ENCODE peak calls at places on chromosome 6, in five cellular contexts. One of them, this sample, is unnamed.

GRCh38 chr6:16136536-16137450 is 7.9 kb downstream of the MYLIP start:
- DNase-seq in NCI-H2081: no peak
- DNase-seq in activated effector memory CD4-positive, alpha-beta T cell treated with anti-CD3 and anti-CD28 coated beads, Interleukin-2, amount 50 U/mL, for 16 hours: peak
- DNase-seq in suprapubic skin: no peak
- DNase-seq in Caki2: peak
- DNase-seq in this sample: no peak

GRCh38 chr6:112337209-112337638 is 9.9 kb upstream of the RFPL4B start:
- DNase-seq in NCI-H2081: peak
- DNase-seq in activated effector memory CD4-positive, alpha-beta T cell treated with anti-CD3 and anti-CD28 coated beads, Interleukin-2, amount 50 U/mL, for 16 hours: no peak
- DNase-seq in suprapubic skin: no peak
- DNase-seq in Caki2: peak
- DNase-seq in this sample: no peak

GRCh38 chr6:161318456-161318855 is 44.6 kb upstream of the AGPAT4 start:
- DNase-seq in NCI-H2081: peak
- DNase-seq in activated effector memory CD4-positive, alpha-beta T cell treated with anti-CD3 and anti-CD28 coated beads, Interleukin-2, amount 50 U/mL, for 16 hours: no peak
- DNase-seq in suprapubic skin: no peak
- DNase-seq in Caki2: no peak
- DNase-seq in this sample: no peak

GRCh38 chr6:133978896-133979240 is 25.8 kb downstream of the TBPL1 start:
- DNase-seq in NCI-H2081: no peak
- DNase-seq in activated effector memory CD4-positive, alpha-beta T cell treated with anti-CD3 and anti-CD28 coated beads, Interleukin-2, amount 50 U/mL, for 16 hours: no peak
- DNase-seq in suprapubic skin: no peak
- DNase-seq in Caki2: no peak
- DNase-seq in this sample: no peak

GRCh38 chr6:27795697-27796494 is 116.3 kb downstream of the OR2B2 start:
- DNase-seq in NCI-H2081: peak
- DNase-seq in activated effector memory CD4-positive, alpha-beta T cell treated with anti-CD3 and anti-CD28 coated beads, Interleukin-2, amount 50 U/mL, for 16 hours: no peak
- DNase-seq in suprapubic skin: no peak
- DNase-seq in Caki2: peak
- DNase-seq in this sample: peak

GRCh38 chr6:118387921-118388701 is 160.0 kb upstream of the PLN start:
- DNase-seq in NCI-H2081: no peak
- DNase-seq in activated effector memory CD4-positive, alpha-beta T cell treated with anti-CD3 and anti-CD28 coated beads, Interleukin-2, amount 50 U/mL, for 16 hours: no peak
- DNase-seq in suprapubic skin: no peak
- DNase-seq in Caki2: peak
- DNase-seq in this sample: no peak

GRCh38 chr6:159608961-159609673 is 83.9 kb downstream of the SOD2 start:
- DNase-seq in NCI-H2081: no peak
- DNase-seq in activated effector memory CD4-positive, alpha-beta T cell treated with anti-CD3 and anti-CD28 coated beads, Interleukin-2, amount 50 U/mL, for 16 hours: no peak
- DNase-seq in suprapubic skin: no peak
- DNase-seq in Caki2: no peak
- DNase-seq in this sample: no peak

GRCh38 chr6:89138173-89138572 is 7.7 kb upstream of the PM20D2 start:
- DNase-seq in NCI-H2081: no peak
- DNase-seq in activated effector memory CD4-positive, alpha-beta T cell treated with anti-CD3 and anti-CD28 coated beads, Interleukin-2, amount 50 U/mL, for 16 hours: no peak
- DNase-seq in suprapubic skin: no peak
- DNase-seq in Caki2: no peak
- DNase-seq in this sample: no peak

GRCh38 chr6:169884158-169884557 is 132.7 kb downstream of the ERMARD start:
- DNase-seq in NCI-H2081: no peak
- DNase-seq in activated effector memory CD4-positive, alpha-beta T cell treated with anti-CD3 and anti-CD28 coated beads, Interleukin-2, amount 50 U/mL, for 16 hours: no peak
- DNase-seq in suprapubic skin: peak
- DNase-seq in Caki2: no peak
- DNase-seq in this sample: no peak

GRCh38 chr6:111482959-111483735 is at the start of gene REV3L:
- DNase-seq in NCI-H2081: peak
- DNase-seq in activated effector memory CD4-positive, alpha-beta T cell treated with anti-CD3 and anti-CD28 coated beads, Interleukin-2, amount 50 U/mL, for 16 hours: peak
- DNase-seq in suprapubic skin: peak
- DNase-seq in Caki2: peak
- DNase-seq in this sample: peak

GRCh38 chr6:1552296-1552761 is 57.4 kb upstream of the FOXC1 start:
- DNase-seq in NCI-H2081: no peak
- DNase-seq in activated effector memory CD4-positive, alpha-beta T cell treated with anti-CD3 and anti-CD28 coated beads, Interleukin-2, amount 50 U/mL, for 16 hours: no peak
- DNase-seq in suprapubic skin: no peak
- DNase-seq in Caki2: no peak
- DNase-seq in this sample: no peak

GRCh38 chr6:108746411-108746810 is 101.8 kb upstream of the ARMC2 start:
- DNase-seq in NCI-H2081: no peak
- DNase-seq in activated effector memory CD4-positive, alpha-beta T cell treated with anti-CD3 and anti-CD28 coated beads, Interleukin-2, amount 50 U/mL, for 16 hours: no peak
- DNase-seq in suprapubic skin: no peak
- DNase-seq in Caki2: no peak
- DNase-seq in this sample: no peak

GRCh38 chr6:146770965-146771735 is 172.4 kb downstream of the ADGB start:
- DNase-seq in NCI-H2081: no peak
- DNase-seq in activated effector memory CD4-positive, alpha-beta T cell treated with anti-CD3 and anti-CD28 coated beads, Interleukin-2, amount 50 U/mL, for 16 hours: peak
- DNase-seq in suprapubic skin: peak
- DNase-seq in Caki2: no peak
- DNase-seq in this sample: peak

GRCh38 chr6:79813854-79814477 is 133.4 kb downstream of the ELOVL4 start:
- DNase-seq in NCI-H2081: peak
- DNase-seq in activated effector memory CD4-positive, alpha-beta T cell treated with anti-CD3 and anti-CD28 coated beads, Interleukin-2, amount 50 U/mL, for 16 hours: peak
- DNase-seq in suprapubic skin: peak
- DNase-seq in Caki2: peak
- DNase-seq in this sample: no peak

GRCh38 chr6:85961125-85961524 is 318.4 kb upstream of the SYNCRIP start:
- DNase-seq in NCI-H2081: no peak
- DNase-seq in activated effector memory CD4-positive, alpha-beta T cell treated with anti-CD3 and anti-CD28 coated beads, Interleukin-2, amount 50 U/mL, for 16 hours: no peak
- DNase-seq in suprapubic skin: no peak
- DNase-seq in Caki2: no peak
- DNase-seq in this sample: no peak

GRCh38 chr6:90663873-90664272 is 77.0 kb upstream of the MAP3K7 start:
- DNase-seq in NCI-H2081: no peak
- DNase-seq in activated effector memory CD4-positive, alpha-beta T cell treated with anti-CD3 and anti-CD28 coated beads, Interleukin-2, amount 50 U/mL, for 16 hours: no peak
- DNase-seq in suprapubic skin: no peak
- DNase-seq in Caki2: no peak
- DNase-seq in this sample: no peak

GRCh38 chr6:74087898-74088297 is 391.9 kb downstream of the CD109 start:
- DNase-seq in NCI-H2081: no peak
- DNase-seq in activated effector memory CD4-positive, alpha-beta T cell treated with anti-CD3 and anti-CD28 coated beads, Interleukin-2, amount 50 U/mL, for 16 hours: no peak
- DNase-seq in suprapubic skin: no peak
- DNase-seq in Caki2: no peak
- DNase-seq in this sample: no peak

GRCh38 chr6:34130870-34131269 is 15.0 kb downstream of the GRM4 start:
- DNase-seq in NCI-H2081: no peak
- DNase-seq in activated effector memory CD4-positive, alpha-beta T cell treated with anti-CD3 and anti-CD28 coated beads, Interleukin-2, amount 50 U/mL, for 16 hours: no peak
- DNase-seq in suprapubic skin: no peak
- DNase-seq in Caki2: no peak
- DNase-seq in this sample: no peak

GRCh38 chr6:157226761-157227160 is 96.6 kb downstream of the TMEM242 start:
- DNase-seq in NCI-H2081: no peak
- DNase-seq in activated effector memory CD4-positive, alpha-beta T cell treated with anti-CD3 and anti-CD28 coated beads, Interleukin-2, amount 50 U/mL, for 16 hours: no peak
- DNase-seq in suprapubic skin: no peak
- DNase-seq in Caki2: no peak
- DNase-seq in this sample: no peak

GRCh38 chr6:44245391-44245911 is 1.4 kb upstream of the HSP90AB1 start:
- DNase-seq in NCI-H2081: no peak
- DNase-seq in activated effector memory CD4-positive, alpha-beta T cell treated with anti-CD3 and anti-CD28 coated beads, Interleukin-2, amount 50 U/mL, for 16 hours: no peak
- DNase-seq in suprapubic skin: no peak
- DNase-seq in Caki2: no peak
- DNase-seq in this sample: no peak

GRCh38 chr6:41411961-41412360 is 76.6 kb downstream of the NCR2 start:
- DNase-seq in NCI-H2081: no peak
- DNase-seq in activated effector memory CD4-positive, alpha-beta T cell treated with anti-CD3 and anti-CD28 coated beads, Interleukin-2, amount 50 U/mL, for 16 hours: no peak
- DNase-seq in suprapubic skin: no peak
- DNase-seq in Caki2: no peak
- DNase-seq in this sample: no peak

GRCh38 chr6:11609324-11610071 is 71.9 kb downstream of the TMEM170B start:
- DNase-seq in NCI-H2081: no peak
- DNase-seq in activated effector memory CD4-positive, alpha-beta T cell treated with anti-CD3 and anti-CD28 coated beads, Interleukin-2, amount 50 U/mL, for 16 hours: no peak
- DNase-seq in suprapubic skin: no peak
- DNase-seq in Caki2: peak
- DNase-seq in this sample: no peak

GRCh38 chr6:23388239-23388803 is 737.7 kb upstream of the NRSN1 start:
- DNase-seq in NCI-H2081: peak
- DNase-seq in activated effector memory CD4-positive, alpha-beta T cell treated with anti-CD3 and anti-CD28 coated beads, Interleukin-2, amount 50 U/mL, for 16 hours: no peak
- DNase-seq in suprapubic skin: no peak
- DNase-seq in Caki2: peak
- DNase-seq in this sample: no peak

GRCh38 chr6:170365581-170365980 is 59.0 kb downstream of the FAM120B start:
- DNase-seq in NCI-H2081: no peak
- DNase-seq in activated effector memory CD4-positive, alpha-beta T cell treated with anti-CD3 and anti-CD28 coated beads, Interleukin-2, amount 50 U/mL, for 16 hours: no peak
- DNase-seq in suprapubic skin: no peak
- DNase-seq in Caki2: no peak
- DNase-seq in this sample: no peak

GRCh38 chr6:7765575-7766325 is 39.9 kb downstream of the BMP6 start:
- DNase-seq in NCI-H2081: no peak
- DNase-seq in activated effector memory CD4-positive, alpha-beta T cell treated with anti-CD3 and anti-CD28 coated beads, Interleukin-2, amount 50 U/mL, for 16 hours: no peak
- DNase-seq in suprapubic skin: no peak
- DNase-seq in Caki2: no peak
- DNase-seq in this sample: no peak

GRCh38 chr6:93177918-93178317 is 241.4 kb downstream of the EPHA7 start:
- DNase-seq in NCI-H2081: no peak
- DNase-seq in activated effector memory CD4-positive, alpha-beta T cell treated with anti-CD3 and anti-CD28 coated beads, Interleukin-2, amount 50 U/mL, for 16 hours: no peak
- DNase-seq in suprapubic skin: no peak
- DNase-seq in Caki2: no peak
- DNase-seq in this sample: no peak

GRCh38 chr6:140661691-140662090 is 1287.2 kb upstream of the CITED2 start:
- DNase-seq in NCI-H2081: no peak
- DNase-seq in activated effector memory CD4-positive, alpha-beta T cell treated with anti-CD3 and anti-CD28 coated beads, Interleukin-2, amount 50 U/mL, for 16 hours: no peak
- DNase-seq in suprapubic skin: no peak
- DNase-seq in Caki2: peak
- DNase-seq in this sample: no peak

GRCh38 chr6:71419217-71419953 is 130.8 kb downstream of the OGFRL1 start:
- DNase-seq in NCI-H2081: no peak
- DNase-seq in activated effector memory CD4-positive, alpha-beta T cell treated with anti-CD3 and anti-CD28 coated beads, Interleukin-2, amount 50 U/mL, for 16 hours: no peak
- DNase-seq in suprapubic skin: no peak
- DNase-seq in Caki2: peak
- DNase-seq in this sample: no peak

GRCh38 chr6:15121977-15122550 is 123.8 kb upstream of the JARID2 start:
- DNase-seq in NCI-H2081: no peak
- DNase-seq in activated effector memory CD4-positive, alpha-beta T cell treated with anti-CD3 and anti-CD28 coated beads, Interleukin-2, amount 50 U/mL, for 16 hours: no peak
- DNase-seq in suprapubic skin: no peak
- DNase-seq in Caki2: no peak
- DNase-seq in this sample: no peak

GRCh38 chr6:70282906-70283461 is 19.9 kb downstream of the COL9A1 start:
- DNase-seq in NCI-H2081: no peak
- DNase-seq in activated effector memory CD4-positive, alpha-beta T cell treated with anti-CD3 and anti-CD28 coated beads, Interleukin-2, amount 50 U/mL, for 16 hours: no peak
- DNase-seq in suprapubic skin: no peak
- DNase-seq in Caki2: no peak
- DNase-seq in this sample: no peak

GRCh38 chr6:168334072-168334471 is 14.5 kb upstream of the DACT2 start:
- DNase-seq in NCI-H2081: no peak
- DNase-seq in activated effector memory CD4-positive, alpha-beta T cell treated with anti-CD3 and anti-CD28 coated beads, Interleukin-2, amount 50 U/mL, for 16 hours: no peak
- DNase-seq in suprapubic skin: no peak
- DNase-seq in Caki2: no peak
- DNase-seq in this sample: no peak

GRCh38 chr6:38603492-38603891 is 36.2 kb downstream of the BTBD9 start:
- DNase-seq in NCI-H2081: no peak
- DNase-seq in activated effector memory CD4-positive, alpha-beta T cell treated with anti-CD3 and anti-CD28 coated beads, Interleukin-2, amount 50 U/mL, for 16 hours: no peak
- DNase-seq in suprapubic skin: no peak
- DNase-seq in Caki2: no peak
- DNase-seq in this sample: no peak

This sample was measured in GF-D8.